ENCODE peak calls at places on chromosomes 16 and 17, in eight cellular contexts. G is aorta; L is thoracic aorta; E is naive thymus-derived CD4-positive, alpha-beta T cell; D is adipocyte; M is prostate gland; T is neural progenitor cell; O is colonic mucosa. B is an unnamed sample. For H3K36me3 and H3K27me3, the result is how much of the 10 kb centered on the place peaks cover.

GRCh38 chr17:48997103-48997826 is at the start of gene IGF2BP1:
- DNase-seq in G (no peak), L (no peak), E (peak), D (peak), M (no peak), T (peak), O (no peak), B (peak)

GRCh38 chr17:83035722-83036121 is 43.7 kb upstream of the METRNL start:
- DNase-seq in G (no peak), L (no peak), E (no peak), D (no peak), M (no peak), T (no peak), O (no peak), B (no peak)

GRCh38 chr17:9987779-9988585 is 82.9 kb upstream of the RCVRN start:
- DNase-seq in G (no peak), L (no peak), E (no peak), D (peak), M (no peak), T (peak), O (peak), B (peak)

GRCh38 chr16:89723279-89724250 is 2.2 kb downstream of the ZNF276 start:
- DNase-seq in G (no peak), L (no peak), E (peak), D (no peak), M (no peak), T (no peak), O (no peak), B (no peak)

GRCh38 chr17:34070712-34071111 is 184.4 kb upstream of the CCL2 start:
- DNase-seq in G (no peak), L (no peak), E (no peak), D (no peak), M (no peak), T (no peak), O (no peak), B (no peak)

GRCh38 chr17:40447148-40447644 is 3.9 kb downstream of the IGFBP4 start:
- DNase-seq in G (no peak), L (no peak), E (no peak), D (peak), M (no peak), T (no peak), O (peak), B (no peak)

GRCh38 chr17:74012465-74012864 is 191.0 kb upstream of the RPL38 start:
- DNase-seq in G (no peak), L (no peak), E (peak), D (no peak), M (no peak), T (no peak), O (no peak), B (no peak)

GRCh38 chr17:29918922-29919856 is 10.8 kb downstream of the SSH2 start:
- DNase-seq in G (no peak), L (no peak), E (no peak), D (peak), M (no peak), T (no peak), O (no peak), B (no peak)

GRCh38 chr16:27222499-27223225 is 19.3 kb downstream of the KDM8 start:
- DNase-seq in G (no peak), L (no peak), E (no peak), D (peak), M (no peak), T (peak), O (no peak), B (peak)

GRCh38 chr17:49093131-49093530 is 39.4 kb upstream of the B4GALNT2 start:
- DNase-seq in G (no peak), L (no peak), E (no peak), D (no peak), M (no peak), T (no peak), O (no peak), B (no peak)

GRCh38 chr17:2712300-2713043 is 908 bp upstream of the CLUH start:
- DNase-seq in G (no peak), L (no peak), E (no peak), D (no peak), M (no peak), T (no peak), O (no peak), B (no peak)

GRCh38 chr17:41967141-41967920 is 736 bp downstream of the CNP start:
- DNase-seq in G (no peak), L (no peak), E (peak), D (peak), M (no peak), T (no peak), O (peak), B (no peak)

GRCh38 chr17:14276535-14277250 is 24.2 kb upstream of the HS3ST3B1 start:
- DNase-seq in G (no peak), L (no peak), E (no peak), D (no peak), M (no peak), T (no peak), O (no peak), B (no peak)
- H3K36me3 ChIP-seq in G (under half), L (under half), E (under half), D (under half), M (under half), T (under half), O (under half), B (under half)

GRCh38 chr17:80859004-80859941 is 132.4 kb upstream of the CHMP6 start:
- DNase-seq in G (peak), L (peak), E (no peak), D (peak), M (peak), T (peak), O (peak), B (peak)
- H3K27me3 ChIP-seq in G (under half), L (under half), E (under half), D (under half), M (under half), T (under half), O (under half), B (under half)

GRCh38 chr17:32446949-32447348 is 2.6 kb downstream of the PSMD11 start:
- DNase-seq in G (no peak), L (no peak), E (no peak), D (no peak), M (no peak), T (no peak), O (no peak), B (no peak)

GRCh38 chr17:32445976-32446375 is 1.7 kb downstream of the PSMD11 start:
- DNase-seq in G (no peak), L (no peak), E (no peak), D (no peak), M (no peak), T (no peak), O (no peak), B (no peak)

GRCh38 chr17:32449963-32450362 is 5.7 kb downstream of the PSMD11 start:
- DNase-seq in G (no peak), L (no peak), E (no peak), D (no peak), M (no peak), T (no peak), O (no peak), B (no peak)

GRCh38 chr17:32452281-32452680 is 8.0 kb downstream of the PSMD11 start:
- DNase-seq in G (no peak), L (no peak), E (no peak), D (peak), M (no peak), T (no peak), O (no peak), B (no peak)

GRCh38 chr17:32451879-32452278 is 7.6 kb downstream of the PSMD11 start:
- DNase-seq in G (no peak), L (no peak), E (no peak), D (no peak), M (no peak), T (no peak), O (no peak), B (no peak)
- H3K36me3 ChIP-seq in G (under half), L (under half), E (under half), D (half or more), M (under half), T (under half), O (under half), B (half or more)

GRCh38 chr16:49482690-49483089 is 109.1 kb downstream of the C16orf78 start:
- DNase-seq in G (no peak), L (no peak), E (no peak), D (no peak), M (no peak), T (no peak), O (no peak), B (no peak)

GRCh38 chr16:49483251-49483650 is 109.6 kb downstream of the C16orf78 start:
- DNase-seq in G (no peak), L (no peak), E (no peak), D (no peak), M (no peak), T (no peak), O (no peak), B (no peak)

GRCh38 chr16:49484936-49485335 is 111.3 kb downstream of the C16orf78 start:
- DNase-seq in G (no peak), L (no peak), E (no peak), D (no peak), M (no peak), T (no peak), O (no peak), B (no peak)

GRCh38 chr16:49484454-49484853 is 110.8 kb downstream of the C16orf78 start:
- DNase-seq in G (peak), L (peak), E (no peak), D (peak), M (peak), T (peak), O (peak), B (peak)

DNA sequence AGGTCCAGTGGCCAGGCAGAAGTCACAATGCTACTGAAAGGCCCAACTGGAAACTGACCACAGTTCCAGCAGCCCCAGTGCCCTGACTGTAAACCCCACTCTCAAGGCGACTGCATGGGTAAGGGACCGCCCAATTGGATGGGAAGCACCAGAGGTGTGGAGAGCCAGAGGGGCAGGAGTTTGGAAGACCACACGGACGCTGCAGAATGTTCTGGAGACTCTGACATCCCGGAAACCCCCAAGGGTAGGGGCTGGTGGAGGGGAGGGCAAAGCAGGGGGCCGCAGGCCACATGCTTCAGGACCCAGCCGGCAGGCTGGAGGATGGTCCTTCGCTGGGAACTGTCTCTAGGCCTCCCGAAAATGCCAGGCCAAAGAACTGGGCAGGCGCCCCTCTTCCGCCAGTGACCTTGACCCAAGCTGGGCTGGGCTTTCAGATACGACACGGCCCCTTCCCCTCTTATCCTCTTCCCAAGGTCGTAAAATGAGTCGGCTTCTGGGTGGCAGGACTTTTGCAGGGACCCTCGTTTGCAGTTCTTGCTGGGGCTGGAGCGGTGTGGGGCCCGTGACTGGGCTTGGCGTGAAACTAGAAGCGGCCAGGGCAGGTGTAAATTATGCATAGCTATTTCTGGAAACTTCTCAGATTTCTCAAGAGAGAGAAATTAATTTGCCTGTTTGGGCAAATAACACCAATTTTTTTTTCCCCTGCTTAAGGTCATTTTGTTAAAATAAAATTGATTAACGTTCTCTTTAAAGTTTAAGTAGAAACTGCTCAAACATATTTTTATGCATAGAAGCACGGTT is 110.2 kb downstream of the C16orf78 start:
- DNase-seq in G (no peak), L (no peak), E (no peak), D (no peak), M (no peak), T (no peak), O (no peak), B (no peak)
- H3K27me3 ChIP-seq in G (under half), L (under half), E (under half), D (under half), M (under half), T (under half), O (under half), B (under half)

DNA sequence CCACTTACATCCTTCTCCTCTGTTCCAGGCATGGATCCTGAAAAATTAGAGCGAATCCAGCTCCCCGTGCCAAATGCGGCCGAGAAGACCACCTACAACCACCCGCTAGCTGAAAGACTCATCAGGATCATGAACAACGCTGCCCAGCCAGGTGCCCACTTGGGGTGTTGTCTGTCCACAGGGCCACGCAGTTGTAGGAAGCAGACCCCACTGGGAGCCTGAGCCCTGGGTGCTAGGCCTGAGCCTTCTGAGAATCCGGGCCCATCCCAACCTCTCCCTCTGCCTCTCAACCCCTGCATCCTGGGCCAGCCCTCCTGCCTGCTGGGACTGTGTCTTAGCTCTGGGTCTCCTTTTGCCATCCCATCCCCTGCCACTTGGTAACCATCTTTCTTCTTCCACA is 95.4 kb downstream of the CLEC16A start:
- DNase-seq in G (no peak), L (no peak), E (no peak), D (no peak), M (no peak), T (no peak), O (no peak), B (no peak)
- H3K36me3 ChIP-seq in G (under half), L (under half), E (under half), D (under half), M (under half), T (under half), O (under half), B (under half)